ENCODE peak calls at places on chromosomes 13 and 19, in five cellular contexts. O is IMR-90, J is upper lobe of left lung, F is heart right ventricle, H is Peyer's patch. K is an unnamed sample. For H3K27me3, the result is how much of the 10 kb centered on the place peaks cover.

GRCh38 chr13:36919833-36920611 is at the start of gene SMAD9:
- DNase-seq in O (peak), J (peak), F (peak), H (peak), K (no peak)

GRCh38 chr13:109301711-109302110 is 484.7 kb downstream of the IRS2 start:
- DNase-seq in O (no peak), J (no peak), F (no peak), H (no peak), K (no peak)

GRCh38 chr19:21158523-21159135 is 16.8 kb downstream of the ZNF431 start:
- DNase-seq in O (peak), J (no peak), F (no peak), H (no peak), K (no peak)

GRCh38 chr19:32869369-32870153 is at the start of gene SLC7A9:
- DNase-seq in O (no peak), J (no peak), F (no peak), H (peak), K (no peak)

GRCh38 chr19:3644351-3645066 is 17.9 kb upstream of the CACTIN start:
- DNase-seq in O (peak), J (no peak), F (no peak), H (no peak), K (no peak)

GRCh38 chr19:52451241-52451640 is 2.1 kb upstream of the ZNF578 start:
- DNase-seq in O (no peak), J (no peak), F (no peak), H (no peak), K (no peak)

GRCh38 chr19:1849132-1849474 is 820 bp upstream of the REXO1 start:
- DNase-seq in O (no peak), J (no peak), F (no peak), H (no peak), K (no peak)

GRCh38 chr19:7427944-7428343 is 60.9 kb downstream of the PEX11G start:
- DNase-seq in O (peak), J (no peak), F (no peak), H (no peak), K (no peak)

GRCh38 chr19:18478545-18479311 is 40.8 kb upstream of the ISYNA1 start:
- DNase-seq in O (peak), J (peak), F (peak), H (peak), K (peak)

GRCh38 chr13:99351772-99352171 is 44.6 kb upstream of the GPR183 start:
- DNase-seq in O (no peak), J (no peak), F (no peak), H (no peak), K (no peak)

GRCh38 chr13:30256713-30257432 is 50.5 kb downstream of the KATNAL1 start:
- DNase-seq in O (no peak), J (no peak), F (no peak), H (no peak), K (no peak)

GRCh38 chr13:73273737-73274136 is 214.9 kb downstream of the KLF5 start:
- DNase-seq in O (peak), J (no peak), F (no peak), H (no peak), K (no peak)

GRCh38 chr19:3129112-3129511 is 6.7 kb upstream of the GNA15 start:
- DNase-seq in O (peak), J (no peak), F (no peak), H (no peak), K (peak)

GRCh38 chr13:75310005-75310580 is 171.9 kb downstream of the TBC1D4 start:
- DNase-seq in O (no peak), J (no peak), F (no peak), H (no peak), K (no peak)

GRCh38 chr13:51614350-51614786 is 30.1 kb downstream of the WDFY2 start:
- DNase-seq in O (no peak), J (no peak), F (no peak), H (peak), K (peak)

GRCh38 chr13:102598061-102598460 is 1.3 kb downstream of the TPP2 start:
- DNase-seq in O (peak), J (no peak), F (no peak), H (no peak), K (no peak)

GRCh38 chr19:35348909-35349611 is 1.4 kb downstream of the FFAR1 start:
- DNase-seq in O (no peak), J (peak), F (no peak), H (peak), K (peak)

GRCh38 chr13:54742984-54743383 is 1714.4 kb downstream of the OLFM4 start:
- DNase-seq in O (no peak), J (no peak), F (no peak), H (no peak), K (no peak)

GRCh38 chr19:8503506-8503905 is 1.1 kb upstream of the PRAM1 start:
- DNase-seq in O (no peak), J (peak), F (no peak), H (no peak), K (no peak)

GRCh38 chr19:7152568-7152967 is 83.1 kb downstream of the ZNF557 start:
- DNase-seq in O (no peak), J (no peak), F (no peak), H (no peak), K (no peak)

GRCh38 chr19:55426042-55426441 is 17.1 kb downstream of the SHISA7 start:
- DNase-seq in O (no peak), J (no peak), F (no peak), H (no peak), K (no peak)

GRCh38 chr19:45037393-45038169 is 1.3 kb upstream of the CLASRP start:
- DNase-seq in O (no peak), J (no peak), F (no peak), H (no peak), K (no peak)

GRCh38 chr13:77239312-77239711 is 87.6 kb downstream of the MYCBP2 start:
- DNase-seq in O (peak), J (no peak), F (no peak), H (no peak), K (no peak)

GRCh38 chr13:93039131-93039530 is 187.5 kb upstream of the GPC6 start:
- DNase-seq in O (peak), J (no peak), F (no peak), H (no peak), K (no peak)

GRCh38 chr13:94014461-94014860 is 465.0 kb downstream of the DCT start:
- DNase-seq in O (no peak), J (no peak), F (no peak), H (no peak), K (no peak)

GRCh38 chr13:112128052-112128610 is 61.2 kb downstream of the SOX1 start:
- DNase-seq in O (no peak), J (no peak), F (no peak), H (no peak), K (no peak)

GRCh38 chr19:42253245-42254082 is 1.5 kb downstream of the ERF start:
- DNase-seq in O (peak), J (peak), F (peak), H (peak), K (peak)

GRCh38 chr13:30713133-30713532 is 22.2 kb upstream of the ALOX5AP start:
- DNase-seq in O (no peak), J (peak), F (no peak), H (peak), K (no peak)

GRCh38 chr19:47036233-47036651 is 12.2 kb downstream of the TMEM160 start:
- DNase-seq in O (no peak), J (peak), F (no peak), H (peak), K (no peak)

GRCh38 chr19:46571495-46571894 is 29.6 kb upstream of the CALM3 start:
- DNase-seq in O (no peak), J (no peak), F (no peak), H (no peak), K (no peak)

GRCh38 chr13:79393564-79394249 is 12.3 kb downstream of the RBM26 start:
- DNase-seq in O (no peak), J (peak), F (no peak), H (peak), K (peak)

GRCh38 chr13:35531551-35531950 is 55.1 kb upstream of the MAB21L1 start:
- DNase-seq in O (no peak), J (no peak), F (no peak), H (no peak), K (no peak)

GRCh38 chr13:104534847-104535246 is 1468.6 kb upstream of the SLC10A2 start:
- DNase-seq in O (no peak), J (no peak), F (no peak), H (no peak), K (no peak)

GRCh38 chr19:45901432-45901903 is 945 bp downstream of the MYPOP start:
- DNase-seq in O (peak), J (peak), F (peak), H (peak), K (no peak)

GRCh38 chr13:44455781-44456180 is 82.2 kb downstream of the SERP2 start:
- DNase-seq in O (no peak), J (no peak), F (no peak), H (no peak), K (no peak)

GRCh38 chr13:44458313-44458975 is 84.8 kb downstream of the SERP2 start:
- DNase-seq in O (no peak), J (no peak), F (no peak), H (no peak), K (no peak)

GRCh38 chr13:44463759-44464158 is 90.1 kb downstream of the SERP2 start:
- DNase-seq in O (no peak), J (no peak), F (no peak), H (no peak), K (no peak)

GRCh38 chr13:44465318-44465717 is 91.7 kb downstream of the SERP2 start:
- DNase-seq in O (peak), J (no peak), F (no peak), H (no peak), K (no peak)

GRCh38 chr13:44459674-44460073 is 86.0 kb downstream of the SERP2 start:
- DNase-seq in O (no peak), J (no peak), F (no peak), H (no peak), K (no peak)
- H3K4me3 ChIP-seq in O (no peak), J (no peak), F (no peak), H (no peak), K (no peak)

DNA sequence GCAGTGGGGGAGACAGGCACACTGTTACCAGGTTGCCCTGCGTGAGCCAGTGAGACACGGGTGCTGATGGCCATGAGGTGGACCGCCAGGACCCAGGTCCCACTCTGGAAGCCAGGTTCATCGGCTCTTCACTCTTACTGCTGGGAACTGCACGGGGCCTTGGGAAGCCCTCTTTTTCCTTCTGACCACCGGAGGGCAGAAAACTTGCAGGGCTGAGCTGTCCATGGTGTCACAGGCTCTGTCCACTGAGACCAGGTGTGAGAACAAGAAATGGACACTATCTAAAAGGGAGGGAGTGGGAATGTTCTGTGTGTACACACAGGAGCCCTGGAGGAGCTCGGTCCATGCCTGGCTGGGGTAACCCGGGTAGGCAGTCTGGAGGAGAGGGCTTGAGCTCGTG is 93.4 kb downstream of the UQCRFS1 start:
- DNase-seq in O (no peak), J (no peak), F (no peak), H (no peak), K (no peak)
- TF ChIP-seq CTCF in O (peak), J (no peak), F (no peak), H (no peak), K (no peak)

GRCh38 chr19:15587663-15588062 is 27.4 kb upstream of the CYP4F8 start:
- DNase-seq in O (no peak), J (peak), F (no peak), H (no peak), K (no peak)
- H3K27me3 ChIP-seq in O (under half), J (under half), F (under half), H (under half), K (under half)

DNA sequence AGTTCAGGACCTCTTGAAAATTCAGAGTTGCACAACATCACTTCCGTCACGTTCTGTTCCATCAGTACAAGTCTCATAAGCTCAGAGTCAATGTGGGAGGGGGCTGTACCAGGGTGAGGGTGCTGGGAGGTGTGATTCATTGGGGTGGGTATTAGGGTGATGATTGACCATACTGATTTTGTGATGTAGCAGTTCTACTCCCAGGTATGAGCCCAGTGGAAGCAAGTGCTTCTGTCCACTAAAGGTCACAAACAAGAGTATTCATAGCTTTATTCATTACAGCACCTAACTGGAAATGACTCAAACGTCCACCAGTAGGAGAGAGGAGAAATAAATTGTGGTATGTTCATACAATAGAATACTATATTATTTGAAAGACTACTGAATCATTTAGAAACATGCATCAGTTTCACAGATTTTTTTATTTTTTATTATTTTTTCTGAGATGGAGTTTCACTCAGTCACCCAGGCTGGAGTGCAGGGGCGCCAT is 12.1 kb upstream of the UPF3A start:
- DNase-seq in O (no peak), J (no peak), F (no peak), H (no peak), K (no peak)
- H3K4me3 ChIP-seq in O (no peak), J (no peak), F (no peak), H (no peak), K (no peak)

GRCh38 chr19:48987323-48987722 is 5.8 kb downstream of the GYS1 start:
- DNase-seq in O (no peak), J (no peak), F (no peak), H (no peak), K (no peak)
- TF ChIP-seq CTCF in O (no peak), J (no peak), F (no peak), H (no peak), K (no peak)

DNA sequence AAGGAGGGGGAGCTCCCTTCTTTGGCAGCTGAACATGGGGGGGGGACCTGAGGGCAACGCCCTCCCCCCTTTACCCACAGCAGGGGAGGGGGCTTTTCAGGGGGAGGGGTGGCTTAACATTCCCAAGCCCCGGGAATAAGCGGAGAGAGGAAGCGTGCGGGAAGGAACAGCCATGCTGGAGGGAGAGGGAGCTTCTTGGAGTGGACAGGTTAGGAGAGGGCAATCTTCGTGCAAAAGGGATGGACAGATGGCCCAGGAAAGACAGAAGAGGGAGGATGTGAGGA is 10.8 kb downstream of the C19orf81 start:
- DNase-seq in O (no peak), J (no peak), F (no peak), H (no peak), K (no peak)
- H3K27me3 ChIP-seq in O (under half), J (under half), F (half or more), H (under half), K (under half)

K was measured in GM06990.